ENCODE peak calls at places on chromosome 9, in four cellular contexts. N is retina; A is NCI-H1930; B is stimulated activated CD4-positive, alpha-beta T cell treated with anti-CD3 and anti-CD28 coated beads, Interleukin-2, amount 100 ng/mL, for 48 hours. Z is an unnamed sample.

GRCh38 chr9:132241840-132242620 is 80.2 kb downstream of the NTNG2 start:
- DNase-seq in N (peak; percentile 68), A (no peak), B (no peak), Z (peak; percentile 50)

GRCh38 chr9:19221326-19221725 is 9.2 kb upstream of the DENND4C start:
- DNase-seq in N (no peak), A (no peak), B (no peak), Z (no peak)

GRCh38 chr9:134986957-134987356 is 69.2 kb upstream of the FCN1 start:
- DNase-seq in N (no peak), A (no peak), B (no peak), Z (no peak)

GRCh38 chr9:19162956-19163355 is 35.7 kb upstream of the PLIN2 start:
- DNase-seq in N (no peak), A (no peak), B (no peak), Z (no peak)

GRCh38 chr9:73154760-73155159 is 3.1 kb downstream of the ANXA1 start:
- DNase-seq in N (no peak), A (no peak), B (no peak), Z (no peak)

GRCh38 chr9:100730126-100730525 is 152.2 kb downstream of the CAVIN4 start:
- DNase-seq in N (no peak), A (no peak), B (no peak), Z (no peak)

GRCh38 chr9:18923671-18924430 is 109.2 kb downstream of the SAXO1 start:
- DNase-seq in N (no peak), A (no peak), B (no peak), Z (no peak)

GRCh38 chr9:33867747-33868429 is 50.9 kb downstream of the UBE2R2 start:
- DNase-seq in N (no peak), A (no peak), B (no peak), Z (no peak)

GRCh38 chr9:8456327-8456726 is 656.7 kb upstream of the DMAC1 start:
- DNase-seq in N (no peak), A (no peak), B (no peak), Z (no peak)

GRCh38 chr9:120256146-120256545 is 323.8 kb downstream of the CDK5RAP2 start:
- DNase-seq in N (no peak), A (no peak), B (no peak), Z (no peak)

GRCh38 chr9:93825348-93826115 is 129.6 kb downstream of the BARX1 start:
- DNase-seq in N (no peak), A (no peak), B (no peak), Z (no peak)

GRCh38 chr9:1702701-1703100 is 312.4 kb upstream of the SMARCA2 start:
- DNase-seq in N (no peak), A (no peak), B (no peak), Z (no peak)

GRCh38 chr9:106718996-106719395 is 144.0 kb upstream of the ZNF462 start:
- DNase-seq in N (no peak), A (no peak), B (no peak), Z (no peak)

GRCh38 chr9:99300103-99300439 is 78.0 kb downstream of the SEC61B start:
- DNase-seq in N (no peak), A (no peak), B (no peak), Z (no peak)

GRCh38 chr9:35756743-35757526 is 2.9 kb upstream of the MSMP start:
- DNase-seq in N (peak; percentile 84), A (peak; percentile 70), B (peak; percentile 26), Z (peak; percentile 69)

Z was measured in activated T-helper 2 cell treated with anti-CD3 and anti-CD28 coated beads, Interferon-gamma antibody, Interleukin-2, Interleukin-4, amounts not matched to agents 10 μg/mL and 5 μg/mL and 100 μg/mL, durations not matched to agents 14 hours and 24 hours and 36 hours.